ENCODE peak calls at places on chromosome 20, in nine cellular contexts. One of them, this sample, is unnamed.

GRCh38 chr20:56380375-56380774 is 11.6 kb downstream of the AURKA start:
- DNase-seq in H9: no peak
- DNase-seq in K562: no peak
- DNase-seq in MM.1S: no peak
- DNase-seq in tibial nerve: no peak
- DNase-seq in heart left ventricle: no peak
- DNase-seq in pancreas: no peak
- DNase-seq in cardiac muscle cell: peak
- DNase-seq in aorta: no peak
- DNase-seq in this sample: no peak

GRCh38 chr20:34705008-34705382 is 851 bp downstream of the TP53INP2 start:
- DNase-seq in H9: no peak
- DNase-seq in K562: no peak
- DNase-seq in MM.1S: no peak
- DNase-seq in tibial nerve: no peak
- DNase-seq in heart left ventricle: no peak
- DNase-seq in pancreas: no peak
- DNase-seq in cardiac muscle cell: no peak
- DNase-seq in aorta: no peak
- DNase-seq in this sample: no peak

GRCh38 chr20:55790178-55790577 is 215.1 kb downstream of the CBLN4 start:
- DNase-seq in H9: no peak
- DNase-seq in K562: no peak
- DNase-seq in MM.1S: no peak
- DNase-seq in tibial nerve: no peak
- DNase-seq in heart left ventricle: no peak
- DNase-seq in pancreas: no peak
- DNase-seq in cardiac muscle cell: no peak
- DNase-seq in aorta: no peak
- DNase-seq in this sample: no peak

GRCh38 chr20:18754030-18754659 is 59.4 kb upstream of the SCP2D1 start:
- DNase-seq in H9: no peak
- DNase-seq in K562: no peak
- DNase-seq in MM.1S: peak
- DNase-seq in tibial nerve: no peak
- DNase-seq in heart left ventricle: no peak
- DNase-seq in pancreas: no peak
- DNase-seq in cardiac muscle cell: no peak
- DNase-seq in aorta: no peak
- DNase-seq in this sample: no peak

GRCh38 chr20:33812673-33813462 is 1.7 kb downstream of the CHMP4B start:
- DNase-seq in H9: no peak
- DNase-seq in K562: peak
- DNase-seq in MM.1S: peak
- DNase-seq in tibial nerve: no peak
- DNase-seq in heart left ventricle: no peak
- DNase-seq in pancreas: peak
- DNase-seq in cardiac muscle cell: no peak
- DNase-seq in aorta: no peak
- DNase-seq in this sample: peak

GRCh38 chr20:31523361-31524283 is 9.4 kb downstream of the HM13 start:
- DNase-seq in H9: no peak
- DNase-seq in K562: no peak
- DNase-seq in MM.1S: no peak
- DNase-seq in tibial nerve: no peak
- DNase-seq in heart left ventricle: peak
- DNase-seq in pancreas: no peak
- DNase-seq in cardiac muscle cell: peak
- DNase-seq in aorta: peak
- DNase-seq in this sample: no peak

GRCh38 chr20:46129955-46130481 is 11.9 kb downstream of the CD40 start:
- DNase-seq in H9: no peak
- DNase-seq in K562: no peak
- DNase-seq in MM.1S: no peak
- DNase-seq in tibial nerve: no peak
- DNase-seq in heart left ventricle: no peak
- DNase-seq in pancreas: no peak
- DNase-seq in cardiac muscle cell: peak
- DNase-seq in aorta: no peak
- DNase-seq in this sample: no peak

GRCh38 chr20:46962452-46963195 is 68.0 kb downstream of the EYA2 start:
- DNase-seq in H9: no peak
- DNase-seq in K562: no peak
- DNase-seq in MM.1S: no peak
- DNase-seq in tibial nerve: no peak
- DNase-seq in heart left ventricle: no peak
- DNase-seq in pancreas: no peak
- DNase-seq in cardiac muscle cell: no peak
- DNase-seq in aorta: no peak
- DNase-seq in this sample: no peak

GRCh38 chr20:33944914-33945313 is 48.8 kb upstream of the RALY start:
- DNase-seq in H9: no peak
- DNase-seq in K562: no peak
- DNase-seq in MM.1S: no peak
- DNase-seq in tibial nerve: no peak
- DNase-seq in heart left ventricle: no peak
- DNase-seq in pancreas: no peak
- DNase-seq in cardiac muscle cell: no peak
- DNase-seq in aorta: no peak
- DNase-seq in this sample: no peak

GRCh38 chr20:31606928-31607639 is 2.0 kb downstream of the ID1 start:
- DNase-seq in H9: peak
- DNase-seq in K562: peak
- DNase-seq in MM.1S: no peak
- DNase-seq in tibial nerve: no peak
- DNase-seq in heart left ventricle: peak
- DNase-seq in pancreas: no peak
- DNase-seq in cardiac muscle cell: peak
- DNase-seq in aorta: no peak
- DNase-seq in this sample: peak

GRCh38 chr20:45128066-45128465 is 3.8 kb upstream of the WFDC12 start:
- DNase-seq in H9: no peak
- DNase-seq in K562: no peak
- DNase-seq in MM.1S: no peak
- DNase-seq in tibial nerve: no peak
- DNase-seq in heart left ventricle: no peak
- DNase-seq in pancreas: no peak
- DNase-seq in cardiac muscle cell: no peak
- DNase-seq in aorta: no peak
- DNase-seq in this sample: no peak

GRCh38 chr20:62235001-62235776 is 3.1 kb upstream of the OSBPL2 start:
- DNase-seq in H9: no peak
- DNase-seq in K562: no peak
- DNase-seq in MM.1S: no peak
- DNase-seq in tibial nerve: no peak
- DNase-seq in heart left ventricle: no peak
- DNase-seq in pancreas: no peak
- DNase-seq in cardiac muscle cell: no peak
- DNase-seq in aorta: no peak
- DNase-seq in this sample: no peak

GRCh38 chr20:62235777-62236157 is 2.6 kb upstream of the OSBPL2 start:
- DNase-seq in H9: no peak
- DNase-seq in K562: no peak
- DNase-seq in MM.1S: no peak
- DNase-seq in tibial nerve: no peak
- DNase-seq in heart left ventricle: no peak
- DNase-seq in pancreas: no peak
- DNase-seq in cardiac muscle cell: no peak
- DNase-seq in aorta: no peak
- DNase-seq in this sample: no peak

GRCh38 chr20:62233684-62234083 is 4.6 kb upstream of the OSBPL2 start:
- DNase-seq in H9: no peak
- DNase-seq in K562: no peak
- DNase-seq in MM.1S: no peak
- DNase-seq in tibial nerve: no peak
- DNase-seq in heart left ventricle: no peak
- DNase-seq in pancreas: no peak
- DNase-seq in cardiac muscle cell: no peak
- DNase-seq in aorta: no peak
- DNase-seq in this sample: no peak

GRCh38 chr20:62232764-62233645 is 5.3 kb upstream of the OSBPL2 start:
- DNase-seq in H9: no peak
- DNase-seq in K562: no peak
- DNase-seq in MM.1S: no peak
- DNase-seq in tibial nerve: no peak
- DNase-seq in heart left ventricle: peak
- DNase-seq in pancreas: no peak
- DNase-seq in cardiac muscle cell: no peak
- DNase-seq in aorta: no peak
- DNase-seq in this sample: no peak

DNA sequence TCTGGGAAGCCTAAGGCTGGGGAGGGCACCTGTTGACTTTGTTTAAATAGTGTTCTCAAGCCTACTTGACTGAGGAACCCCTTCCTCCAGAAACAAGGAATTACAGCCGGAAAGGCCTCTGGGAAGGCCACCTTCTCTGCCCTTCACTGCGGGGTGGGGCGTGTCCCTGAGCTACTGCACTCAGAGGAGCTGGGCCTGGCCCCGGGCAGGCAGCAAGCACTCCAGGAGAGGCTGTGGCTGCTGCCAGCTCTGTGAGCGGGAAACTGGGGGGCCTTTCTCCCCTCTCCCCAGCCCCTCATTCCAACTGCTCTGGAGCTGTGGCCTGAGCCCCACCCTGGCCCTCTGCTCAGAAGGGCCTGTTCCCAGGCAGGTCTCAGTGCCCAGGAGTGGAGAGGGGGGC is 4.0 kb upstream of the OSBPL2 start:
- DNase-seq in H9: no peak
- DNase-seq in K562: no peak
- DNase-seq in MM.1S: no peak
- DNase-seq in tibial nerve: no peak
- DNase-seq in heart left ventricle: no peak
- DNase-seq in pancreas: no peak
- DNase-seq in cardiac muscle cell: no peak
- DNase-seq in aorta: no peak
- DNase-seq in this sample: no peak
- H3K27ac ChIP-seq in H9: no peak
- H3K27ac ChIP-seq in K562: no peak
- H3K27ac ChIP-seq in MM.1S: no peak
- H3K27ac ChIP-seq in tibial nerve: no peak
- H3K27ac ChIP-seq in heart left ventricle: peak
- H3K27ac ChIP-seq in pancreas: no peak
- H3K27ac ChIP-seq in cardiac muscle cell: peak
- H3K27ac ChIP-seq in aorta: no peak
- H3K27ac ChIP-seq in this sample: no peak

GRCh38 chr20:50007369-50007768 is 24.6 kb downstream of the SNAI1 start:
- DNase-seq in H9: no peak
- DNase-seq in K562: no peak
- DNase-seq in MM.1S: no peak
- DNase-seq in tibial nerve: no peak
- DNase-seq in heart left ventricle: no peak
- DNase-seq in pancreas: no peak
- DNase-seq in cardiac muscle cell: no peak
- DNase-seq in aorta: no peak
- DNase-seq in this sample: no peak
- H3K27ac ChIP-seq in H9: no peak
- H3K27ac ChIP-seq in K562: no peak
- H3K27ac ChIP-seq in MM.1S: no peak
- H3K27ac ChIP-seq in tibial nerve: no peak
- H3K27ac ChIP-seq in heart left ventricle: no peak
- H3K27ac ChIP-seq in pancreas: no peak
- H3K27ac ChIP-seq in cardiac muscle cell: no peak
- H3K27ac ChIP-seq in aorta: no peak
- H3K27ac ChIP-seq in this sample: no peak

GRCh38 chr20:49591217-49591865 is 23.4 kb upstream of the PTGIS start:
- DNase-seq in H9: no peak
- DNase-seq in K562: no peak
- DNase-seq in MM.1S: no peak
- DNase-seq in tibial nerve: no peak
- DNase-seq in heart left ventricle: no peak
- DNase-seq in pancreas: no peak
- DNase-seq in cardiac muscle cell: peak
- DNase-seq in aorta: no peak
- DNase-seq in this sample: no peak
- H3K27ac ChIP-seq in H9: no peak
- H3K27ac ChIP-seq in K562: no peak
- H3K27ac ChIP-seq in MM.1S: no peak
- H3K27ac ChIP-seq in tibial nerve: peak
- H3K27ac ChIP-seq in heart left ventricle: peak
- H3K27ac ChIP-seq in pancreas: no peak
- H3K27ac ChIP-seq in cardiac muscle cell: peak
- H3K27ac ChIP-seq in aorta: peak
- H3K27ac ChIP-seq in this sample: no peak

DNA sequence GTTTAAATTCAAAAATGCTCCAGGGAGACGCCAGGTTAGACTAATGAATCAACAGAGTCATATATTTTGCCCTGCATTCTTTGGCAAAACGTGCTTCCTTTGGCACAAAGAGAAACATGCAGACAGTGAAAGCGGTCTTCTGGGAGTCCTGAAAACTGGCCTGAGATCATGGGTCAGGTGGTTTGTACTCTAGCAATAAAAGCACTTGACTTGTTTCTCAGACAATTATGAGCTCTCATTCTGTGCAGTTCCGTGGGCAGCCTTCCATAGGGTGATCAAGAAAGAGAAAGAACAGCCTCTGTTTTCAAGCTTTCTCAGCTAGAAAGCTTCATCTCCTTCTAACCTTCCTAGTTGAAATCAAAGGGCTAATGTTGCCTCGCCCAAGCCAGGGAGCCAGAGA is 62.7 kb upstream of the ISM1 start:
- DNase-seq in H9: no peak
- DNase-seq in K562: no peak
- DNase-seq in MM.1S: no peak
- DNase-seq in tibial nerve: peak
- DNase-seq in heart left ventricle: no peak
- DNase-seq in pancreas: no peak
- DNase-seq in cardiac muscle cell: no peak
- DNase-seq in aorta: no peak
- DNase-seq in this sample: no peak
- H3K27ac ChIP-seq in H9: no peak
- H3K27ac ChIP-seq in K562: no peak
- H3K27ac ChIP-seq in MM.1S: no peak
- H3K27ac ChIP-seq in tibial nerve: peak
- H3K27ac ChIP-seq in heart left ventricle: no peak
- H3K27ac ChIP-seq in pancreas: no peak
- H3K27ac ChIP-seq in cardiac muscle cell: peak
- H3K27ac ChIP-seq in aorta: no peak
- H3K27ac ChIP-seq in this sample: no peak